ENCODE peak calls at places on chromosome 15, in seven cellular contexts. One of them, this sample, is unnamed.

GRCh38 chr15:94666553-94666952 is 435.2 kb downstream of the MCTP2 start:
- DNase-seq in MM.1S: no peak
- DNase-seq in A549: no peak
- DNase-seq in body of pancreas: no peak
- DNase-seq in Panc1: no peak
- DNase-seq in lower lobe of right lung: no peak
- DNase-seq in SK-N-SH: no peak
- DNase-seq in this sample: no peak

GRCh38 chr15:69729167-69729748 is 276.6 kb downstream of the RPLP1 start:
- DNase-seq in A549: peak; percentile 29
- DNase-seq in SK-N-SH: peak; percentile 56
- DNase-seq in MM.1S: peak; percentile 45
- DNase-seq in Panc1: peak; percentile 32
- DNase-seq in lower lobe of right lung: peak; percentile 58
- DNase-seq in body of pancreas: peak; percentile 63
- DNase-seq in this sample: no peak

GRCh38 chr15:86162172-86162591 is 82.5 kb downstream of the AGBL1 start:
- DNase-seq in A549: no peak
- DNase-seq in MM.1S: peak; percentile 11
- DNase-seq in SK-N-SH: no peak
- DNase-seq in lower lobe of right lung: no peak
- DNase-seq in body of pancreas: no peak
- DNase-seq in Panc1: no peak
- DNase-seq in this sample: no peak

GRCh38 chr15:36558921-36559320 is 20.5 kb upstream of the CDIN1 start:
- DNase-seq in SK-N-SH: no peak
- DNase-seq in lower lobe of right lung: no peak
- DNase-seq in body of pancreas: no peak
- DNase-seq in A549: no peak
- DNase-seq in Panc1: no peak
- DNase-seq in MM.1S: no peak
- DNase-seq in this sample: no peak

GRCh38 chr15:44501768-44502366 is 35.1 kb upstream of the EIF3J start:
- DNase-seq in lower lobe of right lung: no peak
- DNase-seq in SK-N-SH: peak; percentile 54
- DNase-seq in Panc1: no peak
- DNase-seq in A549: peak; percentile 29
- DNase-seq in MM.1S: peak; percentile 32
- DNase-seq in body of pancreas: no peak
- DNase-seq in this sample: no peak

GRCh38 chr15:95202569-95203349 is 971.4 kb downstream of the MCTP2 start:
- DNase-seq in body of pancreas: no peak
- DNase-seq in A549: no peak
- DNase-seq in SK-N-SH: no peak
- DNase-seq in MM.1S: no peak
- DNase-seq in lower lobe of right lung: no peak
- DNase-seq in Panc1: no peak
- DNase-seq in this sample: no peak

GRCh38 chr15:57146394-57147140 is 228.1 kb downstream of the TCF12 start:
- DNase-seq in SK-N-SH: peak; percentile 21
- DNase-seq in body of pancreas: no peak
- DNase-seq in A549: peak; percentile 14
- DNase-seq in lower lobe of right lung: no peak
- DNase-seq in MM.1S: peak; percentile 41
- DNase-seq in Panc1: no peak
- DNase-seq in this sample: peak; percentile 37

GRCh38 chr15:43286074-43286473 is 19.3 kb upstream of the TGM5 start:
- DNase-seq in MM.1S: no peak
- DNase-seq in A549: no peak
- DNase-seq in Panc1: no peak
- DNase-seq in body of pancreas: no peak
- DNase-seq in SK-N-SH: no peak
- DNase-seq in lower lobe of right lung: no peak
- DNase-seq in this sample: no peak

GRCh38 chr15:52789601-52790165 is 453 bp downstream of the ONECUT1 start:
- DNase-seq in Panc1: no peak
- DNase-seq in MM.1S: no peak
- DNase-seq in A549: no peak
- DNase-seq in SK-N-SH: peak; percentile 67
- DNase-seq in lower lobe of right lung: peak; percentile 45
- DNase-seq in body of pancreas: peak; percentile 57
- DNase-seq in this sample: no peak

GRCh38 chr15:31302029-31302657 is 24.5 kb upstream of the KLF13 start:
- DNase-seq in body of pancreas: no peak
- DNase-seq in lower lobe of right lung: no peak
- DNase-seq in MM.1S: no peak
- DNase-seq in Panc1: no peak
- DNase-seq in SK-N-SH: peak; percentile 49
- DNase-seq in A549: no peak
- DNase-seq in this sample: no peak

GRCh38 chr15:41934843-41935242 is 37.5 kb downstream of the EHD4 start:
- DNase-seq in A549: no peak
- DNase-seq in MM.1S: no peak
- DNase-seq in SK-N-SH: no peak
- DNase-seq in Panc1: no peak
- DNase-seq in body of pancreas: no peak
- DNase-seq in lower lobe of right lung: peak; percentile 54
- DNase-seq in this sample: no peak

GRCh38 chr15:56910801-56911200 is 7.6 kb upstream of the TCF12 start:
- DNase-seq in MM.1S: no peak
- DNase-seq in SK-N-SH: no peak
- DNase-seq in Panc1: no peak
- DNase-seq in A549: no peak
- DNase-seq in body of pancreas: no peak
- DNase-seq in lower lobe of right lung: no peak
- DNase-seq in this sample: no peak

GRCh38 chr15:70501121-70501727 is 262.1 kb downstream of the UACA start:
- DNase-seq in body of pancreas: no peak
- DNase-seq in MM.1S: no peak
- DNase-seq in lower lobe of right lung: no peak
- DNase-seq in A549: no peak
- DNase-seq in Panc1: no peak
- DNase-seq in SK-N-SH: no peak
- DNase-seq in this sample: no peak

GRCh38 chr15:43911235-43911661 is 84.4 kb downstream of the WDR76 start:
- DNase-seq in MM.1S: no peak
- DNase-seq in Panc1: peak; percentile 41
- DNase-seq in body of pancreas: no peak
- DNase-seq in lower lobe of right lung: no peak
- DNase-seq in SK-N-SH: no peak
- DNase-seq in A549: peak; percentile 26
- DNase-seq in this sample: no peak

GRCh38 chr15:31399544-31400171 is 73.0 kb downstream of the KLF13 start:
- DNase-seq in lower lobe of right lung: no peak
- DNase-seq in MM.1S: no peak
- DNase-seq in SK-N-SH: no peak
- DNase-seq in A549: no peak
- DNase-seq in Panc1: no peak
- DNase-seq in body of pancreas: no peak
- DNase-seq in this sample: no peak

GRCh38 chr15:62068071-62068786 is 1.5 kb downstream of the C2CD4A start:
- DNase-seq in lower lobe of right lung: peak; percentile 76
- DNase-seq in body of pancreas: peak; percentile 59
- DNase-seq in Panc1: no peak
- DNase-seq in A549: peak; percentile 29
- DNase-seq in MM.1S: peak; percentile 50
- DNase-seq in SK-N-SH: peak; percentile 78
- DNase-seq in this sample: peak; percentile 14

GRCh38 chr15:45221967-45222366 is 30.1 kb upstream of the SLC28A2 start:
- DNase-seq in MM.1S: no peak
- DNase-seq in SK-N-SH: no peak
- DNase-seq in body of pancreas: no peak
- DNase-seq in A549: no peak
- DNase-seq in Panc1: no peak
- DNase-seq in lower lobe of right lung: no peak
- DNase-seq in this sample: no peak

GRCh38 chr15:59339252-59339672 is 33.4 kb downstream of the MYO1E start:
- DNase-seq in A549: no peak
- DNase-seq in Panc1: no peak
- DNase-seq in body of pancreas: no peak
- DNase-seq in MM.1S: no peak
- DNase-seq in SK-N-SH: no peak
- DNase-seq in lower lobe of right lung: no peak
- DNase-seq in this sample: peak; percentile 8

GRCh38 chr15:93221754-93222153 is 132.7 kb upstream of the RGMA start:
- DNase-seq in MM.1S: no peak
- DNase-seq in SK-N-SH: no peak
- DNase-seq in Panc1: no peak
- DNase-seq in A549: no peak
- DNase-seq in body of pancreas: no peak
- DNase-seq in lower lobe of right lung: no peak
- DNase-seq in this sample: no peak
- TF ChIP-seq CTCF in MM.1S: no peak
- TF ChIP-seq CTCF in SK-N-SH: no peak
- TF ChIP-seq CTCF in Panc1: no peak
- TF ChIP-seq CTCF in A549: no peak
- TF ChIP-seq CTCF in body of pancreas: no peak
- TF ChIP-seq CTCF in lower lobe of right lung: no peak
- TF ChIP-seq CTCF in this sample: no peak

GRCh38 chr15:67827561-67828378 is 2.5 kb downstream of the SKOR1 start:
- DNase-seq in body of pancreas: no peak
- DNase-seq in A549: no peak
- DNase-seq in Panc1: no peak
- DNase-seq in lower lobe of right lung: no peak
- DNase-seq in SK-N-SH: no peak
- DNase-seq in MM.1S: no peak
- DNase-seq in this sample: no peak
- H3K4me1 ChIP-seq in body of pancreas: peaks cover 67% of the 10 kb centered on the region
- H3K4me1 ChIP-seq in A549: peaks cover 22% of the 10 kb centered on the region
- H3K4me1 ChIP-seq in Panc1: peaks cover 14% of the 10 kb centered on the region
- H3K4me1 ChIP-seq in lower lobe of right lung: peaks cover 52% of the 10 kb centered on the region
- H3K4me1 ChIP-seq in SK-N-SH: peaks cover 15% of the 10 kb centered on the region
- H3K4me1 ChIP-seq in MM.1S: no peaks in the 10 kb centered on the region
- H3K4me1 ChIP-seq in this sample: peaks cover 11% of the 10 kb centered on the region

GRCh38 chr15:51336011-51336410 is 2.4 kb downstream of the CYP19A1 start:
- DNase-seq in A549: no peak
- DNase-seq in MM.1S: no peak
- DNase-seq in lower lobe of right lung: no peak
- DNase-seq in Panc1: no peak
- DNase-seq in body of pancreas: no peak
- DNase-seq in SK-N-SH: no peak
- DNase-seq in this sample: no peak

GRCh38 chr15:51338496-51338895 is at the start of gene CYP19A1:
- DNase-seq in lower lobe of right lung: no peak
- DNase-seq in Panc1: no peak
- DNase-seq in SK-N-SH: no peak
- DNase-seq in A549: no peak
- DNase-seq in MM.1S: no peak
- DNase-seq in body of pancreas: no peak
- DNase-seq in this sample: no peak

GRCh38 chr15:51342249-51342999 is 969 bp downstream of the GLDN start:
- DNase-seq in MM.1S: no peak
- DNase-seq in Panc1: no peak
- DNase-seq in lower lobe of right lung: no peak
- DNase-seq in SK-N-SH: peak; percentile 17
- DNase-seq in A549: no peak
- DNase-seq in body of pancreas: no peak
- DNase-seq in this sample: no peak

GRCh38 chr15:51343466-51343865 is 2.0 kb downstream of the GLDN start:
- DNase-seq in SK-N-SH: no peak
- DNase-seq in Panc1: no peak
- DNase-seq in lower lobe of right lung: no peak
- DNase-seq in A549: no peak
- DNase-seq in MM.1S: no peak
- DNase-seq in body of pancreas: no peak
- DNase-seq in this sample: no peak

DNA sequence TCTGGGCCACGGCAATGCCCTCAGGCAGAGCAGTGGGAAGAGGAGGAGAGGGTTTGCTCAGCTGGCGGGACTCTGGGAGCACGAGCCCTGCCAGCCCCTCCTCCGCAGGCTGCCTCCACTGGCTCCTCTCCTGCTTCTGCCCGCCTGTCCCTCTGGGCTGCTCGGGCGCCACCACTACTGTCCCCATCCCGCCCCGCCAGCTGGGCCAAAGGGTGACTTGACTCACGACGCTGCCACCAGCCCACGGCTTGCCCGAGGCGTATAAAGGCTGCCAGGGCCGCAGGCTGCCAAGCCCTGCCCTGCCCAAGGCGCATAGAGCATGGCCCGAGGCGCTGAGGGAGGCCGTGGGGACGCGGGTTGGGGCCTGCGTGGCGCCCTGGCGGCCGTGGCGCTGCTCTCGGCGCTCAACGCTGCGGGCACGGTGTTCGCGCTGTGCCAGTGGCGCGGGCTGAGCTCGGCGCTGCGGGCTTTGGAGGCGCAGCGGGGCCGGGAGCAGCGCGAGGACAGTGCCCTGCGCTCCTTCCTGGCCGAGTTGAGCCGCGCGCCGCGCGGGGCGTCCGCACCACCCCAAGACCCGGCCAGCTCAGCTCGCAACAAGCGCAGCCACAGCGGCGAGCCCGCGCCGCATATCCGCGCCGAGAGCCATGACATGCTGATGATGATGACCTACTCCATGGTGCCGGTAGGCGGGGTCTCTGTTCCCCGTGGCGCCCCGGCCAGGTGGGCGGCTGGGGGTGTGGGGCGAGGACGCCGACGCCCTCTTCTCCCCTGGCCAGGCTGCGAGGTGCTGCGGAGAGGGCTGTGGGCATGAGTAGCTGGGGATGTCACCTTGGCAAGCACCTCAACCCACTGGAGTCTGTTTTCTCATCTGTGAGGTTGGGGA is at the start of gene GLDN:
- DNase-seq in Panc1: no peak
- DNase-seq in lower lobe of right lung: peak; percentile 87
- DNase-seq in MM.1S: no peak
- DNase-seq in SK-N-SH: peak; percentile 80
- DNase-seq in A549: no peak
- DNase-seq in body of pancreas: no peak
- DNase-seq in this sample: no peak
- TF ChIP-seq CTCF in Panc1: no peak
- TF ChIP-seq CTCF in lower lobe of right lung: no peak
- TF ChIP-seq CTCF in MM.1S: no peak
- TF ChIP-seq CTCF in SK-N-SH: no peak
- TF ChIP-seq CTCF in A549: no peak
- TF ChIP-seq CTCF in body of pancreas: no peak
- TF ChIP-seq CTCF in this sample: no peak

GRCh38 chr15:29517829-29518228 is 248.2 kb upstream of the NSMCE3 start:
- DNase-seq in MM.1S: no peak
- DNase-seq in lower lobe of right lung: no peak
- DNase-seq in body of pancreas: no peak
- DNase-seq in SK-N-SH: no peak
- DNase-seq in A549: no peak
- DNase-seq in Panc1: no peak
- DNase-seq in this sample: no peak

GRCh38 chr15:29518442-29518841 is 248.8 kb upstream of the NSMCE3 start:
- DNase-seq in Panc1: no peak
- DNase-seq in SK-N-SH: no peak
- DNase-seq in body of pancreas: peak; percentile 31
- DNase-seq in MM.1S: no peak
- DNase-seq in lower lobe of right lung: no peak
- DNase-seq in A549: no peak
- DNase-seq in this sample: no peak

GRCh38 chr15:29511663-29512062 is 242.0 kb upstream of the NSMCE3 start:
- DNase-seq in MM.1S: no peak
- DNase-seq in body of pancreas: no peak
- DNase-seq in Panc1: no peak
- DNase-seq in lower lobe of right lung: no peak
- DNase-seq in A549: no peak
- DNase-seq in SK-N-SH: no peak
- DNase-seq in this sample: no peak

GRCh38 chr15:29516929-29517328 is 247.3 kb upstream of the NSMCE3 start:
- DNase-seq in body of pancreas: no peak
- DNase-seq in Panc1: no peak
- DNase-seq in A549: no peak
- DNase-seq in SK-N-SH: no peak
- DNase-seq in MM.1S: no peak
- DNase-seq in lower lobe of right lung: no peak
- DNase-seq in this sample: no peak

GRCh38 chr15:29514931-29515330 is 245.3 kb upstream of the NSMCE3 start:
- DNase-seq in A549: no peak
- DNase-seq in MM.1S: no peak
- DNase-seq in lower lobe of right lung: no peak
- DNase-seq in Panc1: no peak
- DNase-seq in body of pancreas: no peak
- DNase-seq in SK-N-SH: no peak
- DNase-seq in this sample: no peak
- H3K4me1 ChIP-seq in A549: no peaks in the 10 kb centered on the region
- H3K4me1 ChIP-seq in MM.1S: peaks cover 7% of the 10 kb centered on the region
- H3K4me1 ChIP-seq in lower lobe of right lung: no peaks in the 10 kb centered on the region
- H3K4me1 ChIP-seq in Panc1: no peaks in the 10 kb centered on the region
- H3K4me1 ChIP-seq in body of pancreas: peaks cover 11% of the 10 kb centered on the region
- H3K4me1 ChIP-seq in SK-N-SH: no peaks in the 10 kb centered on the region
- H3K4me1 ChIP-seq in this sample: no peaks in the 10 kb centered on the region

This sample was measured in prostate gland.